ENCODE peak calls at places on chromosome 16, in eight cellular contexts. One of them, this sample, is unnamed.
A peak's percentile ranks its signal among the peaks of the same experiment; 100 is the strongest.

GRCh38 chr16:69093974-69094373 is 11.5 kb upstream of the HAS3 start:
- DNase-seq in Peyer's patch: no peak
- DNase-seq in CD8-positive, alpha-beta T cell: no peak
- DNase-seq in lower lobe of right lung: no peak
- DNase-seq in IMR-90: no peak
- DNase-seq in thoracic aorta: no peak
- DNase-seq in esophagus muscularis mucosa: no peak
- DNase-seq in CD8-positive, alpha-beta memory T cell: no peak
- DNase-seq in this sample: no peak

GRCh38 chr16:51666821-51667220 is 515.8 kb upstream of the SALL1 start:
- DNase-seq in Peyer's patch: no peak
- DNase-seq in CD8-positive, alpha-beta T cell: no peak
- DNase-seq in lower lobe of right lung: no peak
- DNase-seq in IMR-90: no peak
- DNase-seq in thoracic aorta: no peak
- DNase-seq in esophagus muscularis mucosa: no peak
- DNase-seq in CD8-positive, alpha-beta memory T cell: no peak
- DNase-seq in this sample: no peak

GRCh38 chr16:62036807-62037135 is 533 bp upstream of the CDH8 start:
- DNase-seq in Peyer's patch: no peak
- DNase-seq in CD8-positive, alpha-beta T cell: no peak
- DNase-seq in lower lobe of right lung: no peak
- DNase-seq in IMR-90: no peak
- DNase-seq in thoracic aorta: no peak
- DNase-seq in esophagus muscularis mucosa: no peak
- DNase-seq in CD8-positive, alpha-beta memory T cell: no peak
- DNase-seq in this sample: no peak

GRCh38 chr16:15602285-15603044 is 40.5 kb downstream of the MARF1 start:
- DNase-seq in Peyer's patch: no peak
- DNase-seq in CD8-positive, alpha-beta T cell: no peak
- DNase-seq in lower lobe of right lung: no peak
- DNase-seq in IMR-90: no peak
- DNase-seq in thoracic aorta: no peak
- DNase-seq in esophagus muscularis mucosa: no peak
- DNase-seq in CD8-positive, alpha-beta memory T cell: no peak
- DNase-seq in this sample: no peak

GRCh38 chr16:55912022-55912421 is 36.8 kb upstream of the CES5A start:
- DNase-seq in Peyer's patch: no peak
- DNase-seq in CD8-positive, alpha-beta T cell: no peak
- DNase-seq in lower lobe of right lung: no peak
- DNase-seq in IMR-90: no peak
- DNase-seq in thoracic aorta: no peak
- DNase-seq in esophagus muscularis mucosa: no peak
- DNase-seq in CD8-positive, alpha-beta memory T cell: no peak
- DNase-seq in this sample: no peak

GRCh38 chr16:27439273-27440018 is 37.5 kb downstream of the IL21R start:
- DNase-seq in Peyer's patch: peak; percentile 17
- DNase-seq in CD8-positive, alpha-beta T cell: peak; percentile 16
- DNase-seq in lower lobe of right lung: no peak
- DNase-seq in IMR-90: no peak
- DNase-seq in thoracic aorta: no peak
- DNase-seq in esophagus muscularis mucosa: no peak
- DNase-seq in CD8-positive, alpha-beta memory T cell: peak; percentile 37
- DNase-seq in this sample: no peak

GRCh38 chr16:70529051-70529777 is 5.6 kb downstream of the SF3B3 start:
- DNase-seq in Peyer's patch: no peak
- DNase-seq in CD8-positive, alpha-beta T cell: no peak
- DNase-seq in lower lobe of right lung: no peak
- DNase-seq in IMR-90: peak; percentile 79
- DNase-seq in thoracic aorta: no peak
- DNase-seq in esophagus muscularis mucosa: no peak
- DNase-seq in CD8-positive, alpha-beta memory T cell: no peak
- DNase-seq in this sample: no peak

GRCh38 chr16:70678121-70678897 is 7.5 kb downstream of the MTSS2 start:
- DNase-seq in Peyer's patch: no peak
- DNase-seq in CD8-positive, alpha-beta T cell: peak; percentile 18
- DNase-seq in lower lobe of right lung: peak; percentile 41
- DNase-seq in IMR-90: no peak
- DNase-seq in thoracic aorta: no peak
- DNase-seq in esophagus muscularis mucosa: no peak
- DNase-seq in CD8-positive, alpha-beta memory T cell: peak; percentile 44
- DNase-seq in this sample: no peak

GRCh38 chr16:4847774-4848587 is 700 bp downstream of the UBN1 start:
- DNase-seq in Peyer's patch: peak; percentile 67
- DNase-seq in CD8-positive, alpha-beta T cell: peak; percentile 42
- DNase-seq in lower lobe of right lung: peak; percentile 67
- DNase-seq in IMR-90: peak; percentile 64
- DNase-seq in thoracic aorta: no peak
- DNase-seq in esophagus muscularis mucosa: peak; percentile 92
- DNase-seq in CD8-positive, alpha-beta memory T cell: no peak
- DNase-seq in this sample: peak; percentile 7

GRCh38 chr16:27428035-27428785 is 26.2 kb downstream of the IL21R start:
- DNase-seq in Peyer's patch: peak; percentile 43
- DNase-seq in CD8-positive, alpha-beta T cell: peak; percentile 17
- DNase-seq in lower lobe of right lung: no peak
- DNase-seq in IMR-90: no peak
- DNase-seq in thoracic aorta: no peak
- DNase-seq in esophagus muscularis mucosa: peak; percentile 24
- DNase-seq in CD8-positive, alpha-beta memory T cell: peak; percentile 36
- DNase-seq in this sample: no peak

GRCh38 chr16:58198022-58198683 is at the start of gene CSNK2A2:
- DNase-seq in Peyer's patch: peak; percentile 82
- DNase-seq in CD8-positive, alpha-beta T cell: peak; percentile 67
- DNase-seq in lower lobe of right lung: peak; percentile 82
- DNase-seq in IMR-90: peak; percentile 56
- DNase-seq in thoracic aorta: no peak
- DNase-seq in esophagus muscularis mucosa: no peak
- DNase-seq in CD8-positive, alpha-beta memory T cell: peak; percentile 75
- DNase-seq in this sample: peak; percentile 57

GRCh38 chr16:75305364-75306101 is 54.1 kb upstream of the BCAR1 start:
- DNase-seq in Peyer's patch: peak; percentile 94
- DNase-seq in CD8-positive, alpha-beta T cell: peak; percentile 36
- DNase-seq in lower lobe of right lung: no peak
- DNase-seq in IMR-90: peak; percentile 100
- DNase-seq in thoracic aorta: peak; percentile 78
- DNase-seq in esophagus muscularis mucosa: no peak
- DNase-seq in CD8-positive, alpha-beta memory T cell: peak; percentile 47
- DNase-seq in this sample: no peak

GRCh38 chr16:8971416-8971815 is 7.7 kb upstream of the USP7 start:
- DNase-seq in Peyer's patch: no peak
- DNase-seq in CD8-positive, alpha-beta T cell: no peak
- DNase-seq in lower lobe of right lung: no peak
- DNase-seq in IMR-90: no peak
- DNase-seq in thoracic aorta: no peak
- DNase-seq in esophagus muscularis mucosa: no peak
- DNase-seq in CD8-positive, alpha-beta memory T cell: no peak
- DNase-seq in this sample: no peak

GRCh38 chr16:57462209-57462977 is at the start of gene POLR2C:
- DNase-seq in Peyer's patch: peak; percentile 95
- DNase-seq in CD8-positive, alpha-beta T cell: peak; percentile 90
- DNase-seq in lower lobe of right lung: peak; percentile 94
- DNase-seq in IMR-90: peak; percentile 81
- DNase-seq in thoracic aorta: peak; percentile 45
- DNase-seq in esophagus muscularis mucosa: peak; percentile 96
- DNase-seq in CD8-positive, alpha-beta memory T cell: peak; percentile 94
- DNase-seq in this sample: peak; percentile 85

GRCh38 chr16:88385831-88386815 is 3.4 kb downstream of the ZNF469 start:
- DNase-seq in Peyer's patch: no peak
- DNase-seq in CD8-positive, alpha-beta T cell: no peak
- DNase-seq in lower lobe of right lung: peak; percentile 36
- DNase-seq in IMR-90: no peak
- DNase-seq in thoracic aorta: no peak
- DNase-seq in esophagus muscularis mucosa: no peak
- DNase-seq in CD8-positive, alpha-beta memory T cell: peak; percentile 29
- DNase-seq in this sample: no peak

GRCh38 chr16:88389621-88390160 is 6.9 kb downstream of the ZNF469 start:
- DNase-seq in Peyer's patch: no peak
- DNase-seq in CD8-positive, alpha-beta T cell: no peak
- DNase-seq in lower lobe of right lung: no peak
- DNase-seq in IMR-90: peak; percentile 30
- DNase-seq in thoracic aorta: no peak
- DNase-seq in esophagus muscularis mucosa: no peak
- DNase-seq in CD8-positive, alpha-beta memory T cell: no peak
- DNase-seq in this sample: no peak

GRCh38 chr16:88387177-88387576 is 4.4 kb downstream of the ZNF469 start:
- DNase-seq in Peyer's patch: no peak
- DNase-seq in CD8-positive, alpha-beta T cell: no peak
- DNase-seq in lower lobe of right lung: peak; percentile 42
- DNase-seq in IMR-90: peak; percentile 50
- DNase-seq in thoracic aorta: no peak
- DNase-seq in esophagus muscularis mucosa: no peak
- DNase-seq in CD8-positive, alpha-beta memory T cell: peak; percentile 38
- DNase-seq in this sample: no peak

GRCh38 chr16:88389191-88389590 is 6.4 kb downstream of the ZNF469 start:
- DNase-seq in Peyer's patch: no peak
- DNase-seq in CD8-positive, alpha-beta T cell: no peak
- DNase-seq in lower lobe of right lung: no peak
- DNase-seq in IMR-90: no peak
- DNase-seq in thoracic aorta: no peak
- DNase-seq in esophagus muscularis mucosa: no peak
- DNase-seq in CD8-positive, alpha-beta memory T cell: no peak
- DNase-seq in this sample: no peak

GRCh38 chr16:88387941-88388627 is 5.3 kb downstream of the ZNF469 start:
- DNase-seq in Peyer's patch: no peak
- DNase-seq in CD8-positive, alpha-beta T cell: no peak
- DNase-seq in lower lobe of right lung: peak; percentile 89
- DNase-seq in IMR-90: peak; percentile 51
- DNase-seq in thoracic aorta: no peak
- DNase-seq in esophagus muscularis mucosa: no peak
- DNase-seq in CD8-positive, alpha-beta memory T cell: no peak
- DNase-seq in this sample: no peak
- H3K27ac ChIP-seq in Peyer's patch: no peak overlapping the region
- H3K27ac ChIP-seq in CD8-positive, alpha-beta T cell: no peak overlapping the region
- H3K27ac ChIP-seq in lower lobe of right lung: peak overlapping the region; percentile 84
- H3K27ac ChIP-seq in IMR-90: peak overlapping the region; percentile 81
- H3K27ac ChIP-seq in thoracic aorta: peak overlapping the region; percentile 68
- H3K27ac ChIP-seq in esophagus muscularis mucosa: peak overlapping the region; percentile 19
- H3K27ac ChIP-seq in CD8-positive, alpha-beta memory T cell: no peak overlapping the region
- H3K27ac ChIP-seq in this sample: no peak overlapping the region

GRCh38 chr16:53642094-53642493 is 61.6 kb downstream of the RPGRIP1L start:
- DNase-seq in Peyer's patch: no peak
- DNase-seq in CD8-positive, alpha-beta T cell: no peak
- DNase-seq in lower lobe of right lung: no peak
- DNase-seq in IMR-90: no peak
- DNase-seq in thoracic aorta: no peak
- DNase-seq in esophagus muscularis mucosa: no peak
- DNase-seq in CD8-positive, alpha-beta memory T cell: no peak
- DNase-seq in this sample: no peak

GRCh38 chr16:53631236-53631635 is 72.4 kb downstream of the RPGRIP1L start:
- DNase-seq in Peyer's patch: no peak
- DNase-seq in CD8-positive, alpha-beta T cell: no peak
- DNase-seq in lower lobe of right lung: no peak
- DNase-seq in IMR-90: no peak
- DNase-seq in thoracic aorta: no peak
- DNase-seq in esophagus muscularis mucosa: no peak
- DNase-seq in CD8-positive, alpha-beta memory T cell: no peak
- DNase-seq in this sample: no peak

GRCh38 chr16:53632526-53632925 is 71.1 kb downstream of the RPGRIP1L start:
- DNase-seq in Peyer's patch: no peak
- DNase-seq in CD8-positive, alpha-beta T cell: no peak
- DNase-seq in lower lobe of right lung: no peak
- DNase-seq in IMR-90: no peak
- DNase-seq in thoracic aorta: no peak
- DNase-seq in esophagus muscularis mucosa: no peak
- DNase-seq in CD8-positive, alpha-beta memory T cell: no peak
- DNase-seq in this sample: no peak

GRCh38 chr16:53636978-53637377 is 66.7 kb downstream of the RPGRIP1L start:
- DNase-seq in Peyer's patch: no peak
- DNase-seq in CD8-positive, alpha-beta T cell: no peak
- DNase-seq in lower lobe of right lung: no peak
- DNase-seq in IMR-90: no peak
- DNase-seq in thoracic aorta: no peak
- DNase-seq in esophagus muscularis mucosa: no peak
- DNase-seq in CD8-positive, alpha-beta memory T cell: no peak
- DNase-seq in this sample: no peak
- H3K4me3 ChIP-seq in Peyer's patch: no peak overlapping the region
- H3K4me3 ChIP-seq in CD8-positive, alpha-beta T cell: no peak overlapping the region
- H3K4me3 ChIP-seq in lower lobe of right lung: no peak overlapping the region
- H3K4me3 ChIP-seq in IMR-90: no peak overlapping the region
- H3K4me3 ChIP-seq in thoracic aorta: no peak overlapping the region
- H3K4me3 ChIP-seq in esophagus muscularis mucosa: no peak overlapping the region
- H3K4me3 ChIP-seq in CD8-positive, alpha-beta memory T cell: no peak overlapping the region
- H3K4me3 ChIP-seq in this sample: no peak overlapping the region

GRCh38 chr16:35214840-35215239 is 1755.4 kb downstream of the TP53TG3F start:
- DNase-seq in Peyer's patch: no peak
- DNase-seq in CD8-positive, alpha-beta T cell: no peak
- DNase-seq in lower lobe of right lung: no peak
- DNase-seq in IMR-90: no peak
- DNase-seq in thoracic aorta: no peak
- DNase-seq in esophagus muscularis mucosa: no peak
- DNase-seq in CD8-positive, alpha-beta memory T cell: no peak
- DNase-seq in this sample: no peak

GRCh38 chr16:35210681-35211433 is 1751.4 kb downstream of the TP53TG3F start:
- DNase-seq in Peyer's patch: no peak
- DNase-seq in CD8-positive, alpha-beta T cell: no peak
- DNase-seq in lower lobe of right lung: no peak
- DNase-seq in IMR-90: no peak
- DNase-seq in thoracic aorta: no peak
- DNase-seq in esophagus muscularis mucosa: peak; percentile 47
- DNase-seq in CD8-positive, alpha-beta memory T cell: no peak
- DNase-seq in this sample: no peak

GRCh38 chr16:35215287-35215686 is 1755.9 kb downstream of the TP53TG3F start:
- DNase-seq in Peyer's patch: no peak
- DNase-seq in CD8-positive, alpha-beta T cell: no peak
- DNase-seq in lower lobe of right lung: no peak
- DNase-seq in IMR-90: no peak
- DNase-seq in thoracic aorta: no peak
- DNase-seq in esophagus muscularis mucosa: no peak
- DNase-seq in CD8-positive, alpha-beta memory T cell: no peak
- DNase-seq in this sample: no peak
- H3K9me3 ChIP-seq in Peyer's patch: no peaks in the 10 kb centered on the region
- H3K9me3 ChIP-seq in CD8-positive, alpha-beta T cell: no peaks in the 10 kb centered on the region
- H3K9me3 ChIP-seq in lower lobe of right lung: no peaks in the 10 kb centered on the region
- H3K9me3 ChIP-seq in IMR-90: peaks cover 3% of the 10 kb centered on the region
- H3K9me3 ChIP-seq in thoracic aorta: no peaks in the 10 kb centered on the region
- H3K9me3 ChIP-seq in esophagus muscularis mucosa: no peaks in the 10 kb centered on the region
- H3K9me3 ChIP-seq in CD8-positive, alpha-beta memory T cell: peaks cover 4% of the 10 kb centered on the region
- H3K9me3 ChIP-seq in this sample: no peaks in the 10 kb centered on the region

DNA sequence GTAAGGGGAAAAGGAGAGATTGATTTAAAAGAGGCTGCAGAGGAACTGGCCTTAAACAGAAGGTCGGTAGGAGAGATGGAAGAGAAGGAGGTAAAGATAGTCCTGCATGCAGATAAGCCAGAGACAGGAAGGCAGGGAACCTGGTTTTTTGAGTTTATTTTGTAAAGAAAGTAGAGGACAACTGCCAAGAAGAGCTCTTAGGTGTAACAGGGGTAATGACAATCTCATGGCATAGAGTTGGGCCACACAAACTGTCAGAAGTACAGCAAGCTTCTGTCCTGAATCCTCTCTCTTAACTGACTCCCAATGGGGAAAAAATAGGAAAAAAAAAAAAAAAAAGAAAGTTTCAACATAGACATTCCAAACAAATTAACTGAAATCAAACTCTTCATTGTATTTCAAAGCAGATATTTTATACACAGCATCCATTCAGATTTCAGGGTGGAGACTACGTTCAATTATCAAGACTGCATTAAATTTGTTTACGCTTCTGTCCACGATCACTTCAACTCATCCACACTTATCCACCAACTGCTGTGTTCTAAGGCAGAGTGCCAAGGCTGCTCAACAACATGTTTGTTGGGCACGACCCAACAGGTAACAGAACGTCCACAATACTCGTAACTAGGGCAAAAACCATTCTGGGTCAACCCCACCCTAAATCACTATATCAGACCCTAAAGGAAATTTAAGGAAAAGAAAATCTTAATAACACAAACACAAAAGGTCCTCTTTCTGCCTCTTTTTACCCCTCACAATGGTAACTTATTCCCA is 34.9 kb downstream of the USP31 start:
- DNase-seq in Peyer's patch: no peak
- DNase-seq in CD8-positive, alpha-beta T cell: no peak
- DNase-seq in lower lobe of right lung: no peak
- DNase-seq in IMR-90: no peak
- DNase-seq in thoracic aorta: no peak
- DNase-seq in esophagus muscularis mucosa: no peak
- DNase-seq in CD8-positive, alpha-beta memory T cell: no peak
- DNase-seq in this sample: no peak
- H3K27ac ChIP-seq in Peyer's patch: no peak overlapping the region
- H3K27ac ChIP-seq in CD8-positive, alpha-beta T cell: no peak overlapping the region
- H3K27ac ChIP-seq in lower lobe of right lung: no peak overlapping the region
- H3K27ac ChIP-seq in IMR-90: no peak overlapping the region
- H3K27ac ChIP-seq in thoracic aorta: no peak overlapping the region
- H3K27ac ChIP-seq in esophagus muscularis mucosa: peak overlapping the region; percentile 20
- H3K27ac ChIP-seq in CD8-positive, alpha-beta memory T cell: no peak overlapping the region
- H3K27ac ChIP-seq in this sample: no peak overlapping the region